ENCODE peak calls at places on chromosomes 3 and 15, in seven cellular contexts. S is brain microvascular endothelial cell, K is heart left ventricle, G is body of pancreas, L is A549, C is psoas muscle, F is left lung. P is an unnamed sample.

GRCh38 chr3:170787464-170787863 is 82.5 kb downstream of the RPL22L1 start:
- DNase-seq in S (no peak), C (no peak), K (no peak), G (no peak), F (no peak), L (no peak), P (no peak)

GRCh38 chr15:22873204-22873701 is 34.8 kb downstream of the NIPA2 start:
- DNase-seq in S (peak), F (no peak), G (no peak), K (no peak), L (no peak), C (no peak), P (peak)

GRCh38 chr3:160781429-160781828 is 25.4 kb downstream of the PPM1L start:
- DNase-seq in F (no peak), S (no peak), L (no peak), K (no peak), G (no peak), C (no peak), P (no peak)

GRCh38 chr3:53150247-53151085 is 10.5 kb upstream of the PRKCD start:
- DNase-seq in S (no peak), F (no peak), K (no peak), L (no peak), C (peak), G (peak), P (no peak)

GRCh38 chr3:8052599-8053185 is 448.9 kb upstream of the LMCD1 start:
- DNase-seq in C (no peak), S (no peak), K (peak), F (no peak), L (no peak), G (peak), P (no peak)

GRCh38 chr3:160105902-160106584 is 117.4 kb downstream of the IL12A start:
- DNase-seq in F (no peak), G (no peak), K (no peak), L (no peak), S (no peak), C (no peak), P (no peak)

GRCh38 chr3:101061312-101061711 is 68.1 kb upstream of the ABI3BP start:
- DNase-seq in F (no peak), S (no peak), K (no peak), C (no peak), L (no peak), G (no peak), P (no peak)

GRCh38 chr3:158727499-158728377 is 4.5 kb downstream of the RARRES1 start:
- DNase-seq in K (no peak), F (no peak), S (peak), G (peak), C (no peak), L (peak), P (no peak)

GRCh38 chr15:65204931-65205655 is 6.2 kb downstream of the CILP start:
- DNase-seq in L (no peak), G (no peak), S (no peak), C (no peak), K (no peak), F (no peak), P (no peak)

GRCh38 chr15:92623435-92623834 is 32.1 kb downstream of the FAM174B start:
- DNase-seq in C (peak), S (no peak), F (no peak), L (no peak), K (no peak), G (peak), P (no peak)

GRCh38 chr3:87109431-87109830 is 117.7 kb upstream of the CHMP2B start:
- DNase-seq in S (no peak), K (no peak), C (no peak), L (no peak), G (no peak), F (no peak), P (no peak)

GRCh38 chr3:56133423-56133822 is 334.8 kb downstream of the ERC2 start:
- DNase-seq in K (no peak), C (no peak), S (peak), F (no peak), G (no peak), L (no peak), P (no peak)

GRCh38 chr3:138267083-138267482 is 62.6 kb downstream of the NME9 start:
- DNase-seq in F (no peak), G (no peak), C (no peak), K (no peak), S (no peak), L (no peak), P (no peak)

GRCh38 chr15:41169784-41170183 is 53.7 kb upstream of the INO80 start:
- DNase-seq in F (no peak), C (no peak), G (peak), S (no peak), K (no peak), L (no peak), P (no peak)

GRCh38 chr3:111999924-112000835 is 1.5 kb downstream of the TAGLN3 start:
- DNase-seq in L (no peak), C (no peak), G (no peak), F (no peak), S (no peak), K (no peak), P (no peak)

GRCh38 chr3:59424268-59425010 is 374.6 kb upstream of the CFAP20DC start:
- DNase-seq in C (no peak), F (no peak), L (no peak), S (peak), K (no peak), G (no peak), P (peak)

GRCh38 chr15:94259863-94260262 is 28.5 kb downstream of the MCTP2 start:
- DNase-seq in K (no peak), S (no peak), G (no peak), L (no peak), F (no peak), C (no peak), P (no peak)

GRCh38 chr15:67969892-67970291 is 84.2 kb upstream of the PIAS1 start:
- DNase-seq in L (no peak), K (no peak), S (no peak), G (no peak), F (no peak), C (no peak), P (no peak)

GRCh38 chr3:8784676-8785435 is 15.4 kb upstream of the OXTR start:
- DNase-seq in K (no peak), F (no peak), L (no peak), S (no peak), G (no peak), C (no peak), P (no peak)

GRCh38 chr15:68209272-68209671 is 4.1 kb upstream of the CALML4 start:
- DNase-seq in K (no peak), C (no peak), L (no peak), F (no peak), S (no peak), G (no peak), P (no peak)

GRCh38 chr3:132007617-132008016 is 27.2 kb downstream of the CPNE4 start:
- DNase-seq in L (no peak), K (no peak), F (no peak), C (no peak), G (no peak), S (no peak), P (no peak)

GRCh38 chr15:70770863-70771262 is 7.5 kb upstream of the UACA start:
- DNase-seq in G (no peak), C (no peak), S (no peak), K (no peak), L (peak), F (no peak), P (no peak)

GRCh38 chr3:66693461-66693912 is 192.7 kb upstream of the LRIG1 start:
- DNase-seq in K (peak), F (no peak), S (peak), C (peak), G (peak), L (no peak), P (no peak)

GRCh38 chr3:5160926-5161858 is 26.3 kb upstream of the EDEM1 start:
- DNase-seq in K (no peak), S (peak), F (no peak), L (no peak), G (no peak), C (no peak), P (no peak)

GRCh38 chr3:156459434-156459833 is 95.5 kb downstream of the SSR3 start:
- DNase-seq in G (peak), F (no peak), C (no peak), K (peak), S (no peak), L (no peak), P (no peak)

GRCh38 chr3:156460206-156460609 is 94.7 kb downstream of the SSR3 start:
- DNase-seq in S (no peak), L (no peak), F (no peak), K (no peak), C (no peak), G (no peak), P (no peak)

GRCh38 chr3:156449712-156450574 is 105.0 kb downstream of the SSR3 start:
- DNase-seq in K (no peak), C (no peak), S (peak), G (peak), F (no peak), L (peak), P (no peak)

GRCh38 chr3:156456771-156457224 is 98.1 kb downstream of the SSR3 start:
- DNase-seq in S (peak), F (no peak), L (no peak), K (no peak), G (no peak), C (no peak), P (no peak)

DNA sequence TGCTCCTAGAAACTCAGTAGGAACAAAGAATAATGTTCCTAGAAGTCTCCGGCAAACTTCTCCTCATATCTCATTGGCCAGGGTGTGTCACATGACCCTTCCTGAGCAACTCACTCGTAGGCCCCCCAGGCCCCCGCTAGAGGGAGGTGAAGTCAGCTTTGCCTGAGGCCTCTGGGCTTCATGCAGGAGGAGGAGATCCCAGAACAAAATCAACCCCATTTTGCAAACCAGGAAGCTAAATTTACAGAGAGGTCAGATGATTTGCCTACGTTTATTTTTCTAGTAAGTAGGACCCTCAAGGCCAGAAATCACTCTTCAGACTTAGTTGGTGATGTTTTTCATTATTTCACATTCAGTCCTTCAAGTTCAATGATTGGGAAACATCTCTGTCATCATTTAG is 99.1 kb downstream of the SSR3 start:
- DNase-seq in C (no peak), S (no peak), L (no peak), K (no peak), G (no peak), F (no peak), P (no peak)
- H3K27ac ChIP-seq in C (no peak), S (no peak), L (no peak), K (no peak), G (no peak), F (no peak), P (no peak)

GRCh38 chr3:127114337-127115070 is 78.4 kb upstream of the PRR23E start:
- DNase-seq in G (no peak), L (no peak), S (no peak), F (no peak), C (no peak), K (no peak), P (no peak)
- H3K27ac ChIP-seq in G (no peak), L (no peak), S (no peak), F (no peak), C (no peak), K (no peak), P (no peak)

GRCh38 chr3:49311283-49311682 is 28.6 kb downstream of the USP4 start:
- DNase-seq in S (no peak), C (no peak), G (no peak), L (no peak), K (no peak), F (no peak), P (no peak)

GRCh38 chr3:49300595-49300994 is 23.6 kb upstream of the C3orf62 start:
- DNase-seq in K (no peak), F (no peak), C (no peak), L (no peak), S (no peak), G (no peak), P (no peak)

DNA sequence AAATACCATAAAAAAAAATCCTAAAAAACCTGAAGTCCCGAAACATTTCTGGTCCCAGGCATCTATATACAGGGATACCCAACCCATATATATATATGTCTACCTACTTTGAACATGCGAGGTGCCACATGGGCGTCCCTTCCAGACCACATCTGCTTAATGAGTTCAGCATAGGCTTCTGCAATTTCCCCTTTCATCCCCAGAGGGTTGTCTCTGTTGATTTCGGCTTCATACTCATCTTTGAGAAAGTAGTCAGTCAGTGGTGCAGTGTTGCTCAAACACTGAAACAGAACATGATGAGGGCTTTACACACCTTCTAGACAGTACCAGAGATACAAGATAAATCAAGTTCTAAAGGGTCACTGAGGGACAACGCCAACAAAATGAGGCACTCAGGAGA is 28.6 kb upstream of the C3orf62 start:
- DNase-seq in C (no peak), G (no peak), F (no peak), K (no peak), S (no peak), L (no peak), P (no peak)
- H3K27ac ChIP-seq in C (no peak), G (no peak), F (no peak), K (no peak), S (no peak), L (no peak), P (no peak)

GRCh38 chr15:38565287-38565670 is 665 bp upstream of the RASGRP1 start:
- DNase-seq in S (no peak), F (no peak), L (no peak), K (no peak), G (no peak), C (no peak), P (no peak)

GRCh38 chr15:38562278-38562677 is 2.3 kb downstream of the RASGRP1 start:
- DNase-seq in L (no peak), K (no peak), S (no peak), G (no peak), C (no peak), F (no peak), P (no peak)

GRCh38 chr15:38564557-38565286 is at the start of gene RASGRP1:
- DNase-seq in L (peak), K (peak), G (peak), F (peak), S (peak), C (peak), P (no peak)

GRCh38 chr15:38560456-38560926 is 4.1 kb downstream of the RASGRP1 start:
- DNase-seq in L (no peak), C (no peak), G (no peak), K (no peak), F (no peak), S (no peak), P (no peak)

DNA sequence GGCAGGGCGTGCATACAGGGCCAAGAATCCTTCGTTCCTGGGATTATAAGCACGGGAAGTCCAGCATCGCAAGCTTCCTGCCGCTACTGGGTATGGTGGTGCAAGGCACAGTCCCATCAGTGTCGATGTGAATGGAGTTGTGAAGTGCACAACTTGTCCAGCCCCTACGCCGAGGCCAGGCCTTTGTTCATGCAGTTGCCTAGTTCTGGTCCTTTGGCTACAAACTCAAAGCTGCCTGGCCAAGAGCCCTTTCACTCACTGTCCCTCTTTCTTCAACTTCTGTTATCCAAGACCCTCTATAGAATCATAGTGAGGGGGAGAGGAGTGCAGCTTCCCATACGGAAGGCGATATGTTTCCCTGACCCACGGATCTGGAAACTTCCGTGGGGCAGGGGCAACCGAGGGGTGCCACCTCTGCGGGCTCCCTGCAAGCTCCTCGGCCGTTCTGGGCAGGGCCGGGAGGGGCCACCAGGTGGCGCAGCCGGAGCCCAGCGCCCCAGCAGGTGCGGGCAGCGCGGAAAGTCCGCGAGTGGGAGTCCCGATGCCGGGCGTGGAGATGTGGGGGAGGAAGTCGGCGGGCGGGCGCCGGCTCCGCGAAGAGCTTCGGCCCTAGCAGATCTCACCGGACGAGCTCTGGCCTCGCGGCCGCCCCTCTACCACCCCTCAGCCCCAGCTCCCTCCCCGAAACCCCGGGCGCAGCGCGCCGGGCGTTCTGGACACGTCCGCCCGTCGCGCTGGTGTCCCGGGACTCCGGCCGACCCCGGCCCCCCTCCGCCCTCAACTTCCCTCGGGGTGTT is 693 bp downstream of the RASGRP1 start:
- DNase-seq in F (peak), K (peak), L (peak), C (peak), G (peak), S (no peak), P (no peak)
- H3K27ac ChIP-seq in F (peak), K (no peak), L (peak), C (no peak), G (peak), S (no peak), P (no peak)

GRCh38 chr3:46351646-46352045 is 2.3 kb upstream of the CCR2 start:
- DNase-seq in G (no peak), C (no peak), S (no peak), K (no peak), F (no peak), L (no peak), P (no peak)

GRCh38 chr3:46348811-46349482 is 5.0 kb upstream of the CCR2 start:
- DNase-seq in L (no peak), G (no peak), S (no peak), F (no peak), C (no peak), K (no peak), P (no peak)

GRCh38 chr3:46353090-46353489 is 821 bp upstream of the CCR2 start:
- DNase-seq in K (no peak), C (no peak), F (no peak), G (no peak), L (no peak), S (no peak), P (no peak)

GRCh38 chr3:46349484-46350261 is 4.2 kb upstream of the CCR2 start:
- DNase-seq in S (no peak), K (no peak), C (no peak), G (no peak), L (no peak), F (no peak), P (no peak)

DNA sequence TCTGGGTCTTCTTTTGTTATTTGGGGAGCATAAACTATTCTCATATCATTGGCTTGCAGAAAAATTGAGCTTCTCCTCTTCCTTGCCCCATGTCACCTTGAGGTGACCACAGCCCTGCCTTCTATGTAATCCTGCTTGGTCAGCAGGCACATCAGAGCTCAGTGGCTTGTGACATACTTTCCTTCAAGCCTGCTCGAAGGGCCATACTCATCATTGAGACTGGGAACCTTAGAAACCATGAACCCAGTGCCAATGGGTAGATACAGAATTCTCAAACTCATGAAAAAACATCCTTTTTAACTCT is 3.7 kb upstream of the CCR2 start:
- DNase-seq in K (no peak), C (no peak), S (no peak), G (no peak), F (no peak), L (no peak), P (no peak)
- H3K27ac ChIP-seq in K (no peak), C (no peak), S (no peak), G (no peak), F (no peak), L (no peak), P (no peak)

DNA sequence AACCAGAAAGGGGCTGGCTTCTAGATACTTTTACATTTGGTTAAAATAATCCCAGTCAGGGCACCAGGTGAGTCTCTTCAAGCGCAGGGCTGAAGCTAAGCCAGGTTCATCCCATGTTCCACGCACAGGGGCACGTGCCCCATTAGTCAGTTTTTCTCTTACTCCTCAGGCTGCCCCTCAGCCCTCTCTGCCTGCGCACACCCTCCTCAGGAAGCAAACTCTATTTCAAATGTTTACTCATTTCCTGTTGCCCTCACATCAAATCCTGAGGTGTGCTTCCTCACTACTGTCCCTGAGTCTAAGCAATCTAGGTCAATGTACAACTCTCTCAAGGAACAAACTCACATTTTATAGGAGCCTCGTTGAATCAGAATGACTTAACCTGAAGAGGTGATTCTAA is 48.5 kb downstream of the THBS1 start:
- DNase-seq in C (no peak), G (no peak), K (no peak), S (no peak), L (no peak), F (no peak), P (no peak)
- H3K27ac ChIP-seq in C (peak), G (no peak), K (peak), S (peak), L (no peak), F (no peak), P (peak)

GRCh38 chr3:45010718-45011355 is 15.3 kb upstream of the CLEC3B start:
- DNase-seq in L (no peak), K (no peak), G (no peak), S (no peak), C (no peak), F (no peak), P (no peak)

GRCh38 chr3:45008117-45008516 is 18.0 kb upstream of the CLEC3B start:
- DNase-seq in F (no peak), G (no peak), K (no peak), L (no peak), S (no peak), C (no peak), P (no peak)

GRCh38 chr3:45012577-45012976 is 13.5 kb upstream of the CLEC3B start:
- DNase-seq in S (no peak), L (no peak), G (no peak), C (no peak), F (no peak), K (no peak), P (no peak)

GRCh38 chr3:45011756-45012441 is 14.2 kb upstream of the CLEC3B start:
- DNase-seq in K (peak), L (no peak), F (no peak), G (peak), S (peak), C (peak), P (peak)

GRCh38 chr3:45009868-45010267 is 16.2 kb upstream of the CLEC3B start:
- DNase-seq in K (no peak), F (no peak), S (no peak), G (no peak), L (no peak), C (no peak), P (no peak)
- H3K27ac ChIP-seq in K (peak), F (no peak), S (no peak), G (no peak), L (no peak), C (no peak), P (no peak)